ENCODE peak calls at places on chromosomes 16 and 17, in four cellular contexts. T is cardiac fibroblast, K is Caki2, M is NCI-H748 treated with DMSO at 0.1 percent for 48 hours. R is an unnamed sample.

GRCh38 chr16:35431829-35432663 is 1972.6 kb downstream of the TP53TG3F start:
- DNase-seq in T (no peak), K (peak; percentile 21), M (no peak), R (no peak)

GRCh38 chr17:80742091-80742490 is 197.5 kb downstream of the RPTOR start:
- DNase-seq in T (no peak), K (no peak), M (no peak), R (no peak)

GRCh38 chr17:42817866-42818265 is 6.2 kb downstream of the BECN1 start:
- DNase-seq in T (no peak), K (no peak), M (no peak), R (no peak)

GRCh38 chr16:11312718-11313492 is 31.8 kb upstream of the PRM1 start:
- DNase-seq in T (peak; percentile 55), K (peak; percentile 92), M (no peak), R (peak; percentile 77)

GRCh38 chr16:30652005-30652296 is 1.2 kb downstream of the PRR14 start:
- DNase-seq in T (no peak), K (no peak), M (no peak), R (no peak)

GRCh38 chr16:4663756-4664465 is 29.5 kb upstream of the NUDT16L1 start:
- DNase-seq in T (no peak), K (no peak), M (no peak), R (no peak)

GRCh38 chr16:3857189-3858013 is 23.1 kb downstream of the CREBBP start:
- DNase-seq in T (peak; percentile 74), K (no peak), M (no peak), R (no peak)

GRCh38 chr16:69496376-69496775 is 69.4 kb upstream of the NFAT5 start:
- DNase-seq in T (no peak), K (no peak), M (no peak), R (no peak)

GRCh38 chr17:82828875-82829487 is 10.8 kb downstream of the ZNF750 start:
- DNase-seq in T (no peak), K (no peak), M (no peak), R (no peak)

GRCh38 chr17:73645050-73645871 is 1.0 kb upstream of the SDK2 start:
- DNase-seq in T (peak; percentile 24), K (peak; percentile 66), M (peak; percentile 53), R (no peak)

GRCh38 chr16:8620535-8620934 is 963 bp upstream of the METTL22 start:
- DNase-seq in T (no peak), K (no peak), M (no peak), R (no peak)

GRCh38 chr16:57498031-57498430 is 11.7 kb upstream of the DOK4 start:
- DNase-seq in T (no peak), K (no peak), M (no peak), R (no peak)

GRCh38 chr17:56815711-56816110 is 18.0 kb downstream of the C17orf67 start:
- DNase-seq in T (peak; percentile 37), K (no peak), M (no peak), R (peak; percentile 52)

GRCh38 chr16:73527191-73527590 is 479.3 kb upstream of the ZFHX3 start:
- DNase-seq in T (no peak), K (no peak), M (peak; percentile 4), R (no peak)

GRCh38 chr17:10843806-10844205 is 5.9 kb upstream of the PIRT start:
- DNase-seq in T (peak; percentile 23), K (no peak), M (no peak), R (no peak)

GRCh38 chr17:41697122-41697962 is 8.7 kb downstream of the EIF1 start:
- DNase-seq in T (peak; percentile 88), K (no peak), M (no peak), R (no peak)

GRCh38 chr16:72978212-72978611 is 69.7 kb downstream of the ZFHX3 start:
- DNase-seq in T (peak; percentile 80), K (no peak), M (no peak), R (no peak)

GRCh38 chr17:76926237-76926866 is 58.1 kb downstream of the MGAT5B start:
- DNase-seq in T (no peak), K (no peak), M (no peak), R (no peak)